ENCODE peak calls at places on chromosomes 12 and 14, in five cellular contexts. Q is heart right ventricle, P is heart left ventricle, F is astrocyte, G is K562. S is an unnamed sample.

GRCh38 chr12:132707241-132707640 is 3.4 kb upstream of the PGAM5 start:
- DNase-seq in G (no peak), Q (no peak), P (no peak), F (no peak), S (no peak)

GRCh38 chr14:68140111-68140741 is 320.6 kb downstream of the RAD51B start:
- DNase-seq in F (peak; percentile 100), P (peak; percentile 24), Q (no peak), G (no peak), S (peak; percentile 32)

GRCh38 chr12:1855241-1855640 is 34.9 kb downstream of the LRTM2 start:
- DNase-seq in Q (no peak), F (peak; percentile 18), P (no peak), G (no peak), S (no peak)

GRCh38 chr12:29533815-29534489 is 36.5 kb upstream of the OVCH1 start:
- DNase-seq in Q (no peak), P (no peak), G (no peak), F (no peak), S (no peak)

GRCh38 chr14:81147140-81147897 is 73.4 kb downstream of the GTF2A1 start:
- DNase-seq in P (no peak), Q (no peak), G (no peak), F (no peak), S (no peak)

GRCh38 chr14:79363291-79363690 is 848.0 kb downstream of the DIO2 start:
- DNase-seq in P (no peak), F (no peak), Q (no peak), G (no peak), S (no peak)

GRCh38 chr14:102249041-102249440 is 55.9 kb downstream of the MOK start:
- DNase-seq in P (no peak), F (peak; percentile 86), G (no peak), Q (no peak), S (no peak)

GRCh38 chr12:14607561-14607960 is 39.9 kb upstream of the PLBD1 start:
- DNase-seq in F (no peak), Q (no peak), G (no peak), P (no peak), S (no peak)

GRCh38 chr14:32669416-32669815 is 269.3 kb upstream of the NPAS3 start:
- DNase-seq in Q (no peak), F (peak; percentile 37), G (no peak), P (no peak), S (no peak)

GRCh38 chr14:81435048-81435577 is 35.0 kb upstream of the STON2 start:
- DNase-seq in P (no peak), G (peak; percentile 49), Q (no peak), F (no peak), S (no peak)

GRCh38 chr14:26773906-26774593 is 176.2 kb upstream of the NOVA1 start:
- DNase-seq in G (no peak), F (no peak), P (no peak), Q (no peak), S (no peak)

GRCh38 chr14:53365516-53366130 is 212.5 kb upstream of the DDHD1 start:
- DNase-seq in G (no peak), P (no peak), Q (no peak), F (peak; percentile 58), S (no peak)

GRCh38 chr12:93908846-93909592 is 231.8 kb downstream of the CRADD start:
- DNase-seq in P (peak; percentile 34), F (peak; percentile 69), G (no peak), Q (peak; percentile 24), S (no peak)

GRCh38 chr14:92203116-92203515 is 81.3 kb downstream of the CPSF2 start:
- DNase-seq in F (no peak), P (no peak), Q (no peak), G (no peak), S (no peak)

GRCh38 chr14:41615011-41615595 is 8.4 kb downstream of the LRFN5 start:
- DNase-seq in G (no peak), F (peak; percentile 16), Q (no peak), P (no peak), S (no peak)

GRCh38 chr12:75784591-75784990 is 247.0 kb downstream of the PHLDA1 start:
- DNase-seq in P (peak; percentile 47), F (no peak), G (no peak), Q (peak; percentile 22), S (peak; percentile 11)

GRCh38 chr12:114411081-114411836 is 5.3 kb upstream of the TBX5 start:
- DNase-seq in P (no peak), Q (no peak), G (no peak), F (no peak), S (no peak)

GRCh38 chr14:30657050-30657449 is 34.9 kb downstream of the SCFD1 start:
- DNase-seq in Q (no peak), P (no peak), F (no peak), G (no peak), S (no peak)

GRCh38 chr14:83520837-83521236 is 1987.2 kb upstream of the SEL1L start:
- DNase-seq in F (peak; percentile 1), P (no peak), G (no peak), Q (no peak), S (no peak)

GRCh38 chr12:122975790-122976647 is 975 bp downstream of the OGFOD2 start:
- DNase-seq in G (peak; percentile 59), F (no peak), P (no peak), Q (no peak), S (no peak)

GRCh38 chr12:89775336-89776005 is 66.8 kb upstream of the ATP2B1 start:
- DNase-seq in F (peak; percentile 32), P (no peak), Q (no peak), G (no peak), S (no peak)
- H3K4me3 ChIP-seq in F (no peak overlapping the region), P (no peak overlapping the region), Q (no peak overlapping the region), G (no peak overlapping the region), S (no peak overlapping the region)

DNA sequence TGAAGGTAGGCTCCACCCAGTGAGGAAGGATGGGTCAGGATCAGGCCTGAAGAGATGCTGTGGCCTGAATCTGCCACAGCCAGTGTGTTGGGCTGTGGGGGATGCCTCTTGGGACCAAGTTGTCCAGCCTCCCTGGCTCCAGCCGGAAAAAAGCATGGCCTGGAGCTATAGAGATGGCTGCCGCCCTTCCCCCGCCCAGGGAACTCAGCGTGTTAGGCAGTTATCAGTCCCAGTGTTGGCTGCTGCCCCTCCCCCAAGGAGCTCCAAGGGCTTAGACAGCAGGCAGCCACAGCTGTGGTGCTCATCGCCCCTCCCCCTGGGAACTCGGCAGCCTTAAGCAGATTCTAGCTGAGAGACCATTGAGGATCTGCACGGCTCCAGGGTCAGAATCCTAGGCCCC is 158.0 kb downstream of the CAPZA3 start:
- DNase-seq in F (no peak), G (peak; percentile 22), Q (peak; percentile 74), P (peak; percentile 89), S (no peak)
- H3K4me3 ChIP-seq in F (no peak overlapping the region), G (no peak overlapping the region), Q (no peak overlapping the region), P (no peak overlapping the region), S (no peak overlapping the region)

DNA sequence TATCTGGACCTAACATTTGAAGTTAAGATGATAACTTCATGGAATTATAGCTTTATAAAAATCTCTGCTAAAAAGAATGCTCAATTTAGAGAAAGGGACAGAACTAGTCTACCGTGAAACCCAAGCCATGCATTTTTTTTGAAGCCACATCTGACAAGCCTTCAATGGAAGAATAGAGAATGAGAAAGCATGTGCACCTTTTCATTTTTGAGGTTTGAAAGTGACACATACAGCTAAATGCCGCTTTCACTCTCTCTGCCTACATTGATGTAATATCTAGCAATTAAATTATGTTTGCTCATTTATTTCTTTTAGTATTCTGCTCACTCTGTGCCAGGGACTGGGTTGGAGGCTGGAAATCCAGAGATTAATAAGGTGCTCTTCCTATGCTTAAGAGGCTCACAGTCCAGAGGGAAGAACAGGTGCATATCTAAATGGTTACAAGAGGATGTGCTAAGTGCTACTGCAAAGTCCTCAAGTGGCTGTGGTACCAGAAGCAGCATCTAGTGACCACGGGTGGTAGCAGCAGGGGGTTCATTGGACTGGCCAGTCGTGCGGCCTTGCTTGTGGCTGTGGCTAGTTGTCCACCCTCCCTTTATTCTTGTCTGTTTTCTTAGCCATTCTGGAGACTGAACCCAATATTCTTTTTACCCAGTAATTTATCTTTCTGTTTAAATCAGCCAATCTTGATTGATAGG is 60.4 kb downstream of the PPP1R36 start:
- DNase-seq in P (no peak), G (no peak), F (no peak), Q (no peak), S (no peak)
- H3K4me3 ChIP-seq in P (no peak overlapping the region), G (no peak overlapping the region), F (no peak overlapping the region), Q (no peak overlapping the region), S (no peak overlapping the region)

DNA sequence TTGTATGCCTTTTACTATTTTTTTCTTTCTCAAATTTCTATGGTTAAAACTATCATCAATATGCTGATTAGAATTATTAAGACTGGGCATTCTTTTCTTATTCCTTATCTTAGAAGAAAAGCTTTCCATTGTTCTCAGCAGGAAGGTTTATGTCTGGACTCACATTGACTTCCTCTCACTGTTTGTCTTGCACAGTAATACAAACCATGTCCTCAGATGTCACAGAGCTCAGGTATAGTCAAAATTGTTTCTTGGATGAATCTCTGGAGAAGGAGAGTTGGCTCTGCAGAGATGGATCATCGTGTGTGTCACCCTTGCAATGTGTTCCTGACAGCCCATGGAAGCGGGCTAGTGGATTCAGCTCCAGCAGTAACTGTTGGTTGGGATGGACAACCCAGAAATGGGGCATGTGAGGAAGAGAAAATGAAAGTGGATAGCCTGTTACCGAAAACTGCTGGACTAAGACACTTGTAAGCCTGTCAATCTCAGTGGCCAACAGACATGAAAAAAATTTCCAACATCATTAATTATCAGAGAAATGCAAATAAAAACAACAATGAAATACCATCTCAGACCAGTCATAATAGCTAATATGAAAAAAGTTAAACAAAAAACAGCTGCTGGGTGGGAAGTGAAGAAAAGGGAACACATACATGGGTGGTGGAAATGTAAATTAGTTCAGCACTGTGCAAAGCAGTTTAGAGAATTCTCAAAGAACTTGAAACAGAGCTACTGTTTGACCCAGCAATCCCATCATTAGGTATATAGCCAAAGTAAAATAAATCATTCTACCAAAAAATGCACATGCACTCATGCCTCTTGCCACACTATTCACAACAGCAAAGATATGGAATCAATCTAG is 967.8 kb downstream of the TMEM121 start:
- DNase-seq in G (no peak), P (no peak), Q (no peak), F (no peak), S (no peak)
- H3K4me3 ChIP-seq in G (no peak overlapping the region), P (no peak overlapping the region), Q (no peak overlapping the region), F (no peak overlapping the region), S (no peak overlapping the region)

S was measured in gastrocnemius medialis.